ENCODE peak calls at places on chromosomes 4 and X, in six cellular contexts. J is spleen, Z is cardiac muscle cell, F is kidney, V is GM12865, X is brain microvascular endothelial cell. I is an unnamed sample.

GRCh38 chr4:105343523-105343931 is 130.3 kb downstream of the PPA2 start:
- DNase-seq in Z (no peak), V (no peak), X (peak), F (no peak), J (no peak), I (peak)

GRCh38 chr4:38279650-38280322 is 319.6 kb downstream of the PTTG2 start:
- DNase-seq in V (no peak), X (no peak), Z (no peak), F (peak), J (no peak), I (no peak)

GRCh38 chrX:131812847-131813825 is 210.0 kb upstream of the STK26 start:
- DNase-seq in J (peak), Z (no peak), X (peak), F (peak), V (peak), I (peak)

GRCh38 chr4:181528570-181529184 is 714.5 kb upstream of the TENM3 start:
- DNase-seq in V (peak), Z (peak), F (no peak), X (peak), J (no peak), I (peak)

GRCh38 chr4:1720163-1720983 is 750 bp downstream of the TMEM129 start:
- DNase-seq in X (no peak), F (peak), J (peak), V (peak), Z (peak), I (peak)

GRCh38 chr4:56127698-56128097 is 179.0 kb downstream of the CEP135 start:
- DNase-seq in J (no peak), X (no peak), V (no peak), Z (no peak), F (no peak), I (no peak)

GRCh38 chrX:42740456-42740855 is 37.5 kb downstream of the PPP1R2C start:
- DNase-seq in F (no peak), X (no peak), Z (no peak), V (no peak), J (no peak), I (no peak)

GRCh38 chr4:1072830-1073446 is 40.4 kb downstream of the RNF212 start:
- DNase-seq in J (no peak), Z (peak), V (peak), X (peak), F (no peak), I (peak)

GRCh38 chr4:40596522-40596921 is 33.1 kb downstream of the RBM47 start:
- DNase-seq in Z (no peak), X (no peak), J (no peak), V (no peak), F (no peak), I (no peak)

GRCh38 chrX:9861711-9862110 is 75.5 kb downstream of the SHROOM2 start:
- DNase-seq in F (no peak), X (no peak), J (no peak), Z (no peak), V (no peak), I (no peak)

GRCh38 chrX:9864011-9864410 is 77.8 kb downstream of the SHROOM2 start:
- DNase-seq in X (no peak), J (no peak), F (no peak), V (no peak), Z (peak), I (no peak)

GRCh38 chrX:9862525-9862924 is 76.3 kb downstream of the SHROOM2 start:
- DNase-seq in F (no peak), Z (no peak), J (no peak), X (no peak), V (no peak), I (no peak)

GRCh38 chrX:9860826-9861225 is 74.6 kb downstream of the SHROOM2 start:
- DNase-seq in Z (no peak), F (no peak), J (no peak), V (no peak), X (no peak), I (no peak)

DNA sequence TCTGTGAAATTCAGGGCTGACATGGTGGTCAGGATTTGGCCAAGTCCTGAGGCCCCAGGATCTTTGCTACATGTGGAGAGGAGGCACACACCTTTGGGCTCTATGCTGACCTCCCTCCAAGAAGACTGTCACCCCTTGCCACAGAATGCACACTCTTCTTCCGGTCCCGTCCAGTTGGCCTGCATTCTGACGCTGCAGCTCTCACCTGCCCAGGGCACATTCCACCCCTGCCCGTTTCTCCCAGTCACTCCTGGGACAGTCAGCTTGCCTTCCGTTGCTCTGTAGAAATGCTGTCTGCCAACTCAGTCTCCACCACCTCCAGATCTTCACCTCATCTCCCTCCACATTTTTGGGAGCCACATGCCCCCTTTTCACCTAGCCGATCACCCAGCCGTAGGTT is 76.7 kb downstream of the SHROOM2 start:
- DNase-seq in V (no peak), X (no peak), Z (no peak), F (no peak), J (no peak), I (no peak)
- H3K4me3 ChIP-seq in V (no peak), X (no peak), Z (no peak), F (no peak), J (no peak), I (no peak)

DNA sequence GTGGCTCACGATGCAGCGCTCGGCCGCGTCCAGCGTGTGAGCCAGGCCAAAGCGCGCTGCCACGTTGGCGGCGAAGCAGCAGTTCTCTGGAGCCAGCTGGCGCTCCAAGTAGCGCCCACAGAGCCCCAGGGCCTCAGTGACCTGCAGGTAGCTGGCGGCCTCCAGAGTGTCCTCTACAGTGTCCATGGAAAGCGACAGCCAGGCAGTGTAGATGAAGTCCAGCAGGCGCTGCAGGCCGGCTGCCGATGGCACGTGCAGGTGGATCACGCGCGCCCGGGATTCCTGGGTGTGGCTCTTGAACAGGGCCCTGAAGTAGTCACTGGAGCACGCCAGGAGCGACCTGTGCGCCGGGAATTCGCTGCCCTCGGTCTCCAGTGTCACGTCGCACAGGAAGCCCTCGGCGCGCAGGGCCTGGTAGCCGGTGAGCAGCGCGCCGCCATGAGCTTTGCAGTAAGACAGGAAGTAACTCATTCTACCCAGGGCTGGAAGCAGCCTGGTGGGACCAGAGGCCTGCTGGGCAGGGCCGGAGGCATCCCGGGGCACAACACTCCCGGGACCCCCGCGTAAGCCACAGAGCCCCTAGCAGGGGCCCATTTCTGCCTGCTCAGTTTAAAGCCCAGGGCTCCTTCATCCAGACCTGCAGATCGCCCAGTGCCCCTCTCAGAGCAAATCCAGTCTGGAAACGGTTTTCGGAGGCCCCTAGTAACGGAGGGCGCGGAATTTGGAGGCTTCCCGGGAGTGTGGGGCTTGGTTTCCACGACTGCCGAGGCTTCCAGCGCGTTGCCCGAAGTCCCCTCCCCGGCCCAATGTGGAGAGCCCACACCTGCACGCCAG is 595 bp downstream of the KLHL34 start:
- DNase-seq in X (no peak), J (peak), Z (no peak), F (peak), V (no peak), I (no peak)
- H3K4me3 ChIP-seq in X (no peak), J (peak), Z (no peak), F (no peak), V (no peak), I (no peak)

DNA sequence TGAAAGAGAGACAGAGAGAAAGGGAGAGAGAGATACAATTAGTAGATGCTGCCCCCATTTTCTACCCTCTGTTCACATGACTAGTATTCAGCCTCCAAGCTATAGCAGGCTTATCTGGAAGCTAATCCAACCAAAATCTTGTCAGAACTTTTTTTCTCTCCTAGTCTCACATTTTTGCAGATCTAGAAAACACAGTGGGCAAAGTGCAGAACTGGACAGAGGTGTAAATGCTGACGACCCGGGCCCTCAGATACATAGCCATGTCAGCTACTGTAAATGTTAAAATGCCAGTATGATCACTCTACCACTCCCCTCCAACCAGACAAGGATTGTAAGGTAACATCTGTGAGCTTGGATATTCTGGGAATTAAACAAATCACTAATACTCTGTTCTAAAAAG is 34.3 kb downstream of the GPC3 start:
- DNase-seq in X (no peak), V (no peak), Z (no peak), F (no peak), J (no peak), I (no peak)
- H3K4me3 ChIP-seq in X (no peak), V (no peak), Z (no peak), F (no peak), J (no peak), I (no peak)

GRCh38 chrX:135315864-135316263 is 6.6 kb downstream of the ETDC start:
- DNase-seq in J (no peak), F (no peak), Z (no peak), V (no peak), X (no peak), I (no peak)
- H3K4me3 ChIP-seq in J (no peak), F (no peak), Z (no peak), V (no peak), X (no peak), I (no peak)

GRCh38 chrX:67721321-67721720 is 177.5 kb downstream of the AR start:
- DNase-seq in V (no peak), J (no peak), Z (no peak), X (no peak), F (no peak), I (no peak)
- H3K4me3 ChIP-seq in V (no peak), J (no peak), Z (no peak), X (no peak), F (no peak), I (no peak)

GRCh38 chr4:119264743-119265142 is 52.2 kb downstream of the USP53 start:
- DNase-seq in V (no peak), F (no peak), Z (no peak), J (no peak), X (no peak), I (no peak)
- H3K4me3 ChIP-seq in V (no peak), F (no peak), Z (no peak), J (no peak), X (no peak), I (no peak)

DNA sequence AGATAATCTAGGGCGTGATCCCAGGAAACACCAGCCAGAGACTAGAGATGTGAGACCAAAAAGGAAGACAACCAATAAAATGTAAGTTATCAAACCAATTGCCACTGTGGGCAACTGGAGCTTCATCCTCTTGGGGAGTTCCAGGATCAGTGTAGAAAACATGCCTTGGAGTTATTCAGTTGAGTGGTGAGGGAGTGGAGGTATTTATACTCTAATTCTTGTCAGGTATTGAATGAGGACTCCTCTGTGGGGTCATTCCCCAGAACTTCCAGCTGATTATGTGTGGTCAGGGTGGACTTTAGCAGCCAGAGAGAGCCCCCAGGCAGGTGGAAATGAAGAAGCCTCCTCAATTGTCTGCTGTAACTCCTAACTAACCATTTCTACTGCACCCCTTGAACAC is 144.0 kb upstream of the PRPS2 start:
- DNase-seq in F (no peak), Z (no peak), X (no peak), J (no peak), V (no peak), I (no peak)
- H3K4me3 ChIP-seq in F (no peak), Z (no peak), X (no peak), J (no peak), V (no peak), I (no peak)